ENCODE peak calls at places on chromosomes 6 and 20, in seven cellular contexts. Y is activated CD4-positive, alpha-beta T cell treated with anti-CD3 and anti-CD28 coated beads, Interleukin-2, amount 50 U/mL, for 24 hours; H is mesendoderm; M is naive thymus-derived CD4-positive, alpha-beta T cell; G is fibroblast of gingiva; J is hypothalamus; Q is SK-N-DZ. V is an unnamed sample.
A peak's percentile ranks its signal among the peaks of the same experiment; 100 is the strongest.

GRCh38 chr20:53757472-53757913 is 163.9 kb upstream of the ZNF217 start:
- DNase-seq in H (no peak), G (no peak), M (no peak), Y (no peak), Q (no peak), J (no peak), V (peak; percentile 25)

GRCh38 chr6:45666844-45667243 is 289.1 kb upstream of the SUPT3H start:
- DNase-seq in Q (no peak), G (no peak), Y (no peak), H (no peak), M (no peak), J (no peak), V (no peak)

GRCh38 chr6:47674673-47675072 is 23.7 kb upstream of the ADGRF4 start:
- DNase-seq in G (no peak), H (no peak), Y (no peak), J (no peak), Q (no peak), M (no peak), V (no peak)

GRCh38 chr6:168370310-168370991 is 50.9 kb upstream of the DACT2 start:
- DNase-seq in J (peak; percentile 13), M (peak; percentile 29), G (no peak), Q (peak; percentile 31), Y (peak; percentile 28), H (peak; percentile 72), V (peak; percentile 40)

GRCh38 chr6:44072959-44073611 is 54.2 kb downstream of the MRPL14 start:
- DNase-seq in H (peak; percentile 91), Y (peak; percentile 70), J (no peak), Q (peak; percentile 89), G (peak; percentile 69), M (peak; percentile 81), V (no peak)

GRCh38 chr6:14578994-14579393 is 461.4 kb downstream of the CD83 start:
- DNase-seq in Y (no peak), J (no peak), H (no peak), M (no peak), Q (no peak), G (no peak), V (no peak)

GRCh38 chr6:168413856-168414255 is 27.1 kb upstream of the SMOC2 start:
- DNase-seq in Y (no peak), M (no peak), J (no peak), H (no peak), Q (no peak), G (no peak), V (no peak)

GRCh38 chr6:136524339-136524935 is 25.8 kb downstream of the MAP7 start:
- DNase-seq in Y (no peak), M (no peak), G (no peak), J (no peak), Q (no peak), H (no peak), V (no peak)

GRCh38 chr6:145865175-145865574 is 50.6 kb upstream of the FBXO30 start:
- DNase-seq in M (peak; percentile 6), H (no peak), Q (no peak), G (no peak), J (no peak), Y (no peak), V (no peak)

GRCh38 chr6:53873922-53874321 is 79.1 kb downstream of the LRRC1 start:
- DNase-seq in M (no peak), J (no peak), Q (no peak), H (no peak), G (no peak), Y (no peak), V (no peak)

GRCh38 chr20:34952676-34953075 is 2.9 kb downstream of the GSS start:
- DNase-seq in Y (no peak), M (no peak), Q (no peak), G (no peak), J (no peak), H (no peak), V (no peak)

GRCh38 chr6:37690964-37691735 is 6.5 kb downstream of the MDGA1 start:
- DNase-seq in Y (no peak), G (no peak), M (no peak), J (no peak), Q (no peak), H (no peak), V (no peak)

GRCh38 chr6:147779624-147780023 is 271.1 kb downstream of the SAMD5 start:
- DNase-seq in Q (no peak), M (no peak), G (no peak), Y (no peak), H (no peak), J (no peak), V (no peak)

GRCh38 chr6:150813319-150813992 is 52.0 kb upstream of the MTHFD1L start:
- DNase-seq in Q (no peak), M (no peak), Y (peak; percentile 9), H (peak; percentile 5), G (no peak), J (no peak), V (no peak)

GRCh38 chr6:53532061-53532797 is 12.7 kb downstream of the GCLC start:
- DNase-seq in J (no peak), Y (no peak), M (no peak), G (no peak), H (peak; percentile 13), Q (no peak), V (no peak)

GRCh38 chr20:6006603-6006949 is 47.3 kb downstream of the LRRN4 start:
- DNase-seq in Q (no peak), H (peak; percentile 19), M (no peak), J (no peak), G (no peak), Y (no peak), V (no peak)

GRCh38 chr6:97049254-97050004 is 124.9 kb downstream of the KLHL32 start:
- DNase-seq in H (peak; percentile 21), Q (no peak), J (peak; percentile 15), M (no peak), G (no peak), Y (no peak), V (no peak)

GRCh38 chr20:50528804-50529351 is 18.7 kb downstream of the PTPN1 start:
- DNase-seq in Q (no peak), Y (no peak), G (no peak), M (no peak), J (no peak), H (no peak), V (no peak)

GRCh38 chr20:62606551-62607201 is 35.6 kb upstream of the SLCO4A1 start:
- DNase-seq in H (no peak), M (no peak), Q (no peak), G (peak; percentile 46), J (no peak), Y (no peak), V (no peak)

GRCh38 chr6:133394630-133395029 is 153.5 kb downstream of the EYA4 start:
- DNase-seq in G (no peak), H (no peak), J (no peak), Q (no peak), Y (no peak), M (no peak), V (no peak)

GRCh38 chr20:2907519-2907918 is 34.2 kb downstream of the PTPRA start:
- DNase-seq in M (no peak), Y (no peak), H (no peak), G (no peak), Q (no peak), J (no peak), V (no peak)

GRCh38 chr20:44176833-44177533 is 10.0 kb downstream of the JPH2 start:
- DNase-seq in M (no peak), G (no peak), Y (no peak), Q (no peak), H (peak; percentile 65), J (no peak), V (no peak)

GRCh38 chr6:11500008-11500407 is 37.5 kb upstream of the TMEM170B start:
- DNase-seq in G (no peak), Y (no peak), J (no peak), M (no peak), Q (no peak), H (peak; percentile 46), V (no peak)

GRCh38 chr6:109240370-109241084 is 141.7 kb downstream of the CD164 start:
- DNase-seq in Q (no peak), J (no peak), H (no peak), Y (no peak), G (peak; percentile 59), M (no peak), V (no peak)

GRCh38 chr6:36455486-36456027 is 12.8 kb downstream of the KCTD20 start:
- DNase-seq in Q (no peak), M (no peak), G (no peak), H (no peak), J (no peak), Y (no peak), V (no peak)

GRCh38 chr6:85490516-85491248 is 40.8 kb downstream of the NT5E start:
- DNase-seq in G (no peak), M (no peak), Q (no peak), J (no peak), Y (no peak), H (no peak), V (no peak)

GRCh38 chr20:8473459-8473858 is 341.4 kb downstream of the PLCB1 start:
- DNase-seq in G (no peak), J (no peak), Q (peak; percentile 37), H (no peak), M (no peak), Y (no peak), V (no peak)

GRCh38 chr20:2006452-2007381 is 12.9 kb upstream of the PDYN start:
- DNase-seq in G (peak; percentile 24), Q (peak; percentile 15), H (peak; percentile 50), Y (peak; percentile 5), J (no peak), M (peak; percentile 1), V (no peak)

GRCh38 chr6:20237677-20238460 is 25.6 kb upstream of the MBOAT1 start:
- DNase-seq in M (no peak), H (no peak), G (no peak), J (no peak), Y (no peak), Q (no peak), V (no peak)

GRCh38 chr6:82744286-82745015 is 321.2 kb downstream of the UBE3D start:
- DNase-seq in G (no peak), Q (no peak), Y (no peak), H (no peak), M (no peak), J (no peak), V (no peak)

GRCh38 chr6:29678114-29678513 is 2.8 kb downstream of the ZFP57 start:
- DNase-seq in J (no peak), M (no peak), G (no peak), Y (no peak), H (no peak), Q (no peak), V (no peak)

GRCh38 chr20:23874747-23875146 is 4.8 kb downstream of the CST5 start:
- DNase-seq in H (no peak), Y (no peak), Q (no peak), M (no peak), J (no peak), G (no peak), V (no peak)